ENCODE peak calls at places on chromosomes 16 and 17, in six cellular contexts. J is NCI-H1105; U is AG08396; C is stimulated activated CD4-positive, alpha-beta T cell treated with anti-CD3 and anti-CD28 coated beads, Interleukin-1b, Interleukin-23, amount 100 ng/mL, for 4 hours; S is GM13976; G is M059J. F is an unnamed sample.

GRCh38 chr17:9331512-9332163 is 244.0 kb downstream of the STX8 start:
- DNase-seq in J (no peak), U (no peak), C (no peak), S (no peak), G (no peak), F (no peak)

GRCh38 chr17:64554028-64554637 is 47.4 kb downstream of the CEP95 start:
- DNase-seq in J (no peak), U (no peak), C (no peak), S (no peak), G (no peak), F (no peak)

GRCh38 chr17:45756266-45756989 is 27.7 kb upstream of the CRHR1 start:
- DNase-seq in J (no peak), U (no peak), C (no peak), S (no peak), G (no peak), F (no peak)

GRCh38 chr17:62119373-62119772 is 54.3 kb upstream of the MED13 start:
- DNase-seq in J (no peak), U (no peak), C (no peak), S (peak; percentile 59), G (no peak), F (no peak)

GRCh38 chr16:58503863-58504688 is 4.1 kb downstream of the NDRG4 start:
- DNase-seq in J (no peak), U (no peak), C (no peak), S (no peak), G (no peak), F (no peak)

GRCh38 chr17:44258811-44259351 is 9.1 kb downstream of the SLC4A1 start:
- DNase-seq in J (no peak), U (no peak), C (no peak), S (no peak), G (no peak), F (no peak)

GRCh38 chr17:60258313-60258712 is 108.5 kb downstream of the CA4 start:
- DNase-seq in J (no peak), U (no peak), C (no peak), S (no peak), G (no peak), F (no peak)

GRCh38 chr16:4360538-4361021 is 9.5 kb upstream of the PAM16 start:
- DNase-seq in J (no peak), U (no peak), C (no peak), S (no peak), G (no peak), F (no peak)

GRCh38 chr16:88804173-88804551 is 573 bp downstream of the CDT1 start:
- DNase-seq in J (no peak), U (no peak), C (no peak), S (no peak), G (no peak), F (no peak)

GRCh38 chr16:65531475-65531874 is 409.6 kb upstream of the CDH11 start:
- DNase-seq in J (no peak), U (no peak), C (no peak), S (no peak), G (peak; percentile 55), F (no peak)

GRCh38 chr17:62678214-62678919 is 50.9 kb downstream of the MRC2 start:
- DNase-seq in J (no peak), U (no peak), C (no peak), S (no peak), G (no peak), F (no peak)

GRCh38 chr17:31537558-31537957 is 146.1 kb downstream of the RAB11FIP4 start:
- DNase-seq in J (no peak), U (peak; percentile 46), C (no peak), S (no peak), G (peak; percentile 59), F (no peak)

GRCh38 chr16:56874800-56875199 is 9.8 kb downstream of the SLC12A3 start:
- DNase-seq in J (no peak), U (peak; percentile 47), C (no peak), S (no peak), G (peak; percentile 60), F (no peak)

GRCh38 chr16:88087517-88087877 is 136.3 kb downstream of the BANP start:
- DNase-seq in J (no peak), U (no peak), C (no peak), S (peak; percentile 31), G (no peak), F (no peak)

F was measured in mammary epithelial cell.